ENCODE peak calls at places on chromosomes 1 and 21, in seven cellular contexts. One of them, this sample, is unnamed.

GRCh38 chr1:212485895-212486590 is 53.3 kb downstream of the NENF start:
- DNase-seq in ELR: peak
- DNase-seq in astrocyte of the spinal cord: peak
- DNase-seq in posterior vena cava: peak
- DNase-seq in Peyer's patch: peak
- DNase-seq in activated gamma-delta T cell treated with anti-CD3 and anti-CD28 coated beads, Interleukin-2, amount 50 U/mL, for 16 hours: no peak
- DNase-seq in stromal cell of bone marrow: peak
- DNase-seq in this sample: peak

GRCh38 chr1:241063281-241063680 is 293.7 kb downstream of the RGS7 start:
- DNase-seq in ELR: no peak
- DNase-seq in astrocyte of the spinal cord: no peak
- DNase-seq in posterior vena cava: no peak
- DNase-seq in Peyer's patch: no peak
- DNase-seq in activated gamma-delta T cell treated with anti-CD3 and anti-CD28 coated beads, Interleukin-2, amount 50 U/mL, for 16 hours: no peak
- DNase-seq in stromal cell of bone marrow: no peak
- DNase-seq in this sample: no peak

GRCh38 chr1:228964178-228964819 is 229.0 kb downstream of the RHOU start:
- DNase-seq in ELR: peak
- DNase-seq in astrocyte of the spinal cord: peak
- DNase-seq in posterior vena cava: no peak
- DNase-seq in Peyer's patch: no peak
- DNase-seq in activated gamma-delta T cell treated with anti-CD3 and anti-CD28 coated beads, Interleukin-2, amount 50 U/mL, for 16 hours: no peak
- DNase-seq in stromal cell of bone marrow: no peak
- DNase-seq in this sample: peak

GRCh38 chr1:7576946-7577657 is 194.0 kb upstream of the VAMP3 start:
- DNase-seq in ELR: peak
- DNase-seq in astrocyte of the spinal cord: peak
- DNase-seq in posterior vena cava: peak
- DNase-seq in Peyer's patch: no peak
- DNase-seq in activated gamma-delta T cell treated with anti-CD3 and anti-CD28 coated beads, Interleukin-2, amount 50 U/mL, for 16 hours: no peak
- DNase-seq in stromal cell of bone marrow: peak
- DNase-seq in this sample: no peak

GRCh38 chr1:111903148-111903857 is 86.2 kb downstream of the KCND3 start:
- DNase-seq in ELR: no peak
- DNase-seq in astrocyte of the spinal cord: no peak
- DNase-seq in posterior vena cava: no peak
- DNase-seq in Peyer's patch: no peak
- DNase-seq in activated gamma-delta T cell treated with anti-CD3 and anti-CD28 coated beads, Interleukin-2, amount 50 U/mL, for 16 hours: no peak
- DNase-seq in stromal cell of bone marrow: no peak
- DNase-seq in this sample: no peak

GRCh38 chr1:97192872-97193572 is 471.4 kb downstream of the PTBP2 start:
- DNase-seq in ELR: peak
- DNase-seq in astrocyte of the spinal cord: peak
- DNase-seq in posterior vena cava: no peak
- DNase-seq in Peyer's patch: peak
- DNase-seq in activated gamma-delta T cell treated with anti-CD3 and anti-CD28 coated beads, Interleukin-2, amount 50 U/mL, for 16 hours: no peak
- DNase-seq in stromal cell of bone marrow: peak
- DNase-seq in this sample: peak

GRCh38 chr21:42411197-42411869 is 7.6 kb downstream of the UBASH3A start:
- DNase-seq in ELR: no peak
- DNase-seq in astrocyte of the spinal cord: no peak
- DNase-seq in posterior vena cava: no peak
- DNase-seq in Peyer's patch: peak
- DNase-seq in activated gamma-delta T cell treated with anti-CD3 and anti-CD28 coated beads, Interleukin-2, amount 50 U/mL, for 16 hours: no peak
- DNase-seq in stromal cell of bone marrow: no peak
- DNase-seq in this sample: no peak

GRCh38 chr21:17370263-17370662 is 142.6 kb upstream of the CXADR start:
- DNase-seq in ELR: no peak
- DNase-seq in astrocyte of the spinal cord: no peak
- DNase-seq in posterior vena cava: no peak
- DNase-seq in Peyer's patch: no peak
- DNase-seq in activated gamma-delta T cell treated with anti-CD3 and anti-CD28 coated beads, Interleukin-2, amount 50 U/mL, for 16 hours: no peak
- DNase-seq in stromal cell of bone marrow: no peak
- DNase-seq in this sample: no peak

GRCh38 chr1:68917456-68917855 is 420.6 kb upstream of the DEPDC1 start:
- DNase-seq in ELR: no peak
- DNase-seq in astrocyte of the spinal cord: peak
- DNase-seq in posterior vena cava: no peak
- DNase-seq in Peyer's patch: no peak
- DNase-seq in activated gamma-delta T cell treated with anti-CD3 and anti-CD28 coated beads, Interleukin-2, amount 50 U/mL, for 16 hours: no peak
- DNase-seq in stromal cell of bone marrow: no peak
- DNase-seq in this sample: no peak

GRCh38 chr1:7424352-7424890 is 346.7 kb upstream of the VAMP3 start:
- DNase-seq in ELR: peak
- DNase-seq in astrocyte of the spinal cord: peak
- DNase-seq in posterior vena cava: peak
- DNase-seq in Peyer's patch: no peak
- DNase-seq in activated gamma-delta T cell treated with anti-CD3 and anti-CD28 coated beads, Interleukin-2, amount 50 U/mL, for 16 hours: no peak
- DNase-seq in stromal cell of bone marrow: no peak
- DNase-seq in this sample: no peak

GRCh38 chr21:45280969-45281368 is 6.7 kb downstream of the POFUT2 start:
- DNase-seq in ELR: no peak
- DNase-seq in astrocyte of the spinal cord: no peak
- DNase-seq in posterior vena cava: peak
- DNase-seq in Peyer's patch: no peak
- DNase-seq in activated gamma-delta T cell treated with anti-CD3 and anti-CD28 coated beads, Interleukin-2, amount 50 U/mL, for 16 hours: no peak
- DNase-seq in stromal cell of bone marrow: no peak
- DNase-seq in this sample: no peak

GRCh38 chr1:91171906-91172305 is 150.1 kb upstream of the ZNF644 start:
- DNase-seq in ELR: no peak
- DNase-seq in astrocyte of the spinal cord: no peak
- DNase-seq in posterior vena cava: no peak
- DNase-seq in Peyer's patch: no peak
- DNase-seq in activated gamma-delta T cell treated with anti-CD3 and anti-CD28 coated beads, Interleukin-2, amount 50 U/mL, for 16 hours: no peak
- DNase-seq in stromal cell of bone marrow: no peak
- DNase-seq in this sample: no peak

GRCh38 chr1:183841950-183842816 is 37.3 kb downstream of the RGL1 start:
- DNase-seq in ELR: peak
- DNase-seq in astrocyte of the spinal cord: peak
- DNase-seq in posterior vena cava: no peak
- DNase-seq in Peyer's patch: peak
- DNase-seq in activated gamma-delta T cell treated with anti-CD3 and anti-CD28 coated beads, Interleukin-2, amount 50 U/mL, for 16 hours: no peak
- DNase-seq in stromal cell of bone marrow: peak
- DNase-seq in this sample: no peak

GRCh38 chr21:24395320-24395933 is 1211.9 kb downstream of the MRPL39 start:
- DNase-seq in ELR: peak
- DNase-seq in astrocyte of the spinal cord: peak
- DNase-seq in posterior vena cava: no peak
- DNase-seq in Peyer's patch: no peak
- DNase-seq in activated gamma-delta T cell treated with anti-CD3 and anti-CD28 coated beads, Interleukin-2, amount 50 U/mL, for 16 hours: no peak
- DNase-seq in stromal cell of bone marrow: no peak
- DNase-seq in this sample: no peak

GRCh38 chr1:223358826-223359225 is 5.2 kb downstream of the SUSD4 start:
- DNase-seq in ELR: peak
- DNase-seq in astrocyte of the spinal cord: no peak
- DNase-seq in posterior vena cava: no peak
- DNase-seq in Peyer's patch: no peak
- DNase-seq in activated gamma-delta T cell treated with anti-CD3 and anti-CD28 coated beads, Interleukin-2, amount 50 U/mL, for 16 hours: no peak
- DNase-seq in stromal cell of bone marrow: no peak
- DNase-seq in this sample: no peak

GRCh38 chr21:40635336-40635735 is 211.6 kb downstream of the DSCAM start:
- DNase-seq in ELR: no peak
- DNase-seq in astrocyte of the spinal cord: no peak
- DNase-seq in posterior vena cava: no peak
- DNase-seq in Peyer's patch: no peak
- DNase-seq in activated gamma-delta T cell treated with anti-CD3 and anti-CD28 coated beads, Interleukin-2, amount 50 U/mL, for 16 hours: no peak
- DNase-seq in stromal cell of bone marrow: no peak
- DNase-seq in this sample: no peak

GRCh38 chr1:7290971-7291970 is 479.8 kb upstream of the VAMP3 start:
- DNase-seq in ELR: no peak
- DNase-seq in astrocyte of the spinal cord: peak
- DNase-seq in posterior vena cava: peak
- DNase-seq in Peyer's patch: no peak
- DNase-seq in activated gamma-delta T cell treated with anti-CD3 and anti-CD28 coated beads, Interleukin-2, amount 50 U/mL, for 16 hours: no peak
- DNase-seq in stromal cell of bone marrow: peak
- DNase-seq in this sample: no peak

GRCh38 chr1:42043811-42044210 is 109.4 kb upstream of the GUCA2B start:
- DNase-seq in ELR: no peak
- DNase-seq in astrocyte of the spinal cord: no peak
- DNase-seq in posterior vena cava: no peak
- DNase-seq in Peyer's patch: no peak
- DNase-seq in activated gamma-delta T cell treated with anti-CD3 and anti-CD28 coated beads, Interleukin-2, amount 50 U/mL, for 16 hours: no peak
- DNase-seq in stromal cell of bone marrow: no peak
- DNase-seq in this sample: no peak

GRCh38 chr1:214977133-214977532 is 105.4 kb upstream of the KCNK2 start:
- DNase-seq in ELR: no peak
- DNase-seq in astrocyte of the spinal cord: peak
- DNase-seq in posterior vena cava: no peak
- DNase-seq in Peyer's patch: no peak
- DNase-seq in activated gamma-delta T cell treated with anti-CD3 and anti-CD28 coated beads, Interleukin-2, amount 50 U/mL, for 16 hours: no peak
- DNase-seq in stromal cell of bone marrow: no peak
- DNase-seq in this sample: no peak

GRCh38 chr1:76833856-76834255 is 33.4 kb upstream of the ST6GALNAC5 start:
- DNase-seq in ELR: no peak
- DNase-seq in astrocyte of the spinal cord: no peak
- DNase-seq in posterior vena cava: no peak
- DNase-seq in Peyer's patch: no peak
- DNase-seq in activated gamma-delta T cell treated with anti-CD3 and anti-CD28 coated beads, Interleukin-2, amount 50 U/mL, for 16 hours: no peak
- DNase-seq in stromal cell of bone marrow: no peak
- DNase-seq in this sample: no peak

GRCh38 chr1:16250547-16251251 is 13.7 kb upstream of the CPLANE2 start:
- DNase-seq in ELR: no peak
- DNase-seq in astrocyte of the spinal cord: peak
- DNase-seq in posterior vena cava: no peak
- DNase-seq in Peyer's patch: no peak
- DNase-seq in activated gamma-delta T cell treated with anti-CD3 and anti-CD28 coated beads, Interleukin-2, amount 50 U/mL, for 16 hours: no peak
- DNase-seq in stromal cell of bone marrow: no peak
- DNase-seq in this sample: no peak

GRCh38 chr21:45803613-45804340 is 160.3 kb downstream of the PCBP3 start:
- DNase-seq in ELR: no peak
- DNase-seq in astrocyte of the spinal cord: no peak
- DNase-seq in posterior vena cava: no peak
- DNase-seq in Peyer's patch: no peak
- DNase-seq in activated gamma-delta T cell treated with anti-CD3 and anti-CD28 coated beads, Interleukin-2, amount 50 U/mL, for 16 hours: no peak
- DNase-seq in stromal cell of bone marrow: no peak
- DNase-seq in this sample: no peak

GRCh38 chr1:61504840-61505239 is 220.1 kb downstream of the TM2D1 start:
- DNase-seq in ELR: peak
- DNase-seq in astrocyte of the spinal cord: peak
- DNase-seq in posterior vena cava: no peak
- DNase-seq in Peyer's patch: no peak
- DNase-seq in activated gamma-delta T cell treated with anti-CD3 and anti-CD28 coated beads, Interleukin-2, amount 50 U/mL, for 16 hours: no peak
- DNase-seq in stromal cell of bone marrow: no peak
- DNase-seq in this sample: no peak

GRCh38 chr21:41600556-41600955 is 92.6 kb upstream of the TMPRSS2 start:
- DNase-seq in ELR: no peak
- DNase-seq in astrocyte of the spinal cord: no peak
- DNase-seq in posterior vena cava: no peak
- DNase-seq in Peyer's patch: no peak
- DNase-seq in activated gamma-delta T cell treated with anti-CD3 and anti-CD28 coated beads, Interleukin-2, amount 50 U/mL, for 16 hours: no peak
- DNase-seq in stromal cell of bone marrow: no peak
- DNase-seq in this sample: no peak

GRCh38 chr1:27934818-27935549 is at the start of gene SMPDL3B:
- DNase-seq in ELR: peak
- DNase-seq in astrocyte of the spinal cord: no peak
- DNase-seq in posterior vena cava: no peak
- DNase-seq in Peyer's patch: peak
- DNase-seq in activated gamma-delta T cell treated with anti-CD3 and anti-CD28 coated beads, Interleukin-2, amount 50 U/mL, for 16 hours: no peak
- DNase-seq in stromal cell of bone marrow: no peak
- DNase-seq in this sample: peak

GRCh38 chr1:41637367-41637766 is 152.9 kb upstream of the EDN2 start:
- DNase-seq in ELR: no peak
- DNase-seq in astrocyte of the spinal cord: no peak
- DNase-seq in posterior vena cava: no peak
- DNase-seq in Peyer's patch: no peak
- DNase-seq in activated gamma-delta T cell treated with anti-CD3 and anti-CD28 coated beads, Interleukin-2, amount 50 U/mL, for 16 hours: no peak
- DNase-seq in stromal cell of bone marrow: no peak
- DNase-seq in this sample: no peak

GRCh38 chr1:55285849-55286248 is 70.7 kb upstream of the USP24 start:
- DNase-seq in ELR: peak
- DNase-seq in astrocyte of the spinal cord: no peak
- DNase-seq in posterior vena cava: no peak
- DNase-seq in Peyer's patch: no peak
- DNase-seq in activated gamma-delta T cell treated with anti-CD3 and anti-CD28 coated beads, Interleukin-2, amount 50 U/mL, for 16 hours: no peak
- DNase-seq in stromal cell of bone marrow: no peak
- DNase-seq in this sample: no peak

This sample was measured in LoVo.